ENCODE peak calls at places on chromosomes 6 and 20, in six cellular contexts. O is GM03348, K is foreskin fibroblast, I is H7, S is dermis microvascular lymphatic vessel endothelial cell, T is fibroblast of mammary gland. V is an unnamed sample.

GRCh38 chr6:3315068-3315467 is 56.3 kb downstream of the PSMG4 start:
- DNase-seq in O (no peak), K (no peak), I (no peak), S (no peak), T (no peak), V (no peak)

GRCh38 chr6:30886897-30887255 is 2.6 kb downstream of the DDR1 start:
- DNase-seq in O (no peak), K (no peak), I (no peak), S (no peak), T (no peak), V (peak)

GRCh38 chr20:10572853-10573252 is 100.9 kb downstream of the JAG1 start:
- DNase-seq in O (no peak), K (no peak), I (no peak), S (no peak), T (no peak), V (no peak)

GRCh38 chr6:16244446-16244845 is 6.1 kb downstream of the GMPR start:
- DNase-seq in O (no peak), K (no peak), I (no peak), S (no peak), T (no peak), V (no peak)

GRCh38 chr20:17895641-17896246 is 72.8 kb downstream of the SNX5 start:
- DNase-seq in O (peak), K (peak), I (peak), S (no peak), T (peak), V (no peak)

GRCh38 chr20:47586648-47587306 is 85.1 kb downstream of the NCOA3 start:
- DNase-seq in O (no peak), K (peak), I (peak), S (no peak), T (peak), V (no peak)

GRCh38 chr20:48797850-48798747 is 29.7 kb downstream of the PREX1 start:
- DNase-seq in O (no peak), K (no peak), I (no peak), S (no peak), T (no peak), V (no peak)

GRCh38 chr6:66949191-66949661 is 1242.2 kb upstream of the EYS start:
- DNase-seq in O (no peak), K (no peak), I (no peak), S (no peak), T (no peak), V (no peak)

GRCh38 chr6:42168650-42169049 is 4.5 kb upstream of the GUCA1A start:
- DNase-seq in O (no peak), K (peak), I (no peak), S (no peak), T (no peak), V (no peak)

GRCh38 chr20:47875302-47876025 is 90.2 kb upstream of the SULF2 start:
- DNase-seq in O (no peak), K (no peak), I (no peak), S (no peak), T (no peak), V (no peak)

GRCh38 chr6:108716801-108717791 is 131.1 kb upstream of the ARMC2 start:
- DNase-seq in O (no peak), K (no peak), I (no peak), S (no peak), T (no peak), V (no peak)

GRCh38 chr20:17854307-17854903 is 114.2 kb downstream of the SNX5 start:
- DNase-seq in O (peak), K (peak), I (peak), S (peak), T (peak), V (peak)

GRCh38 chr20:19566226-19566960 is 191.7 kb upstream of the RIN2 start:
- DNase-seq in O (no peak), K (peak), I (no peak), S (no peak), T (peak), V (no peak)

GRCh38 chr6:43517503-43518357 is 841 bp downstream of the POLR1C start:
- DNase-seq in O (no peak), K (no peak), I (peak), S (no peak), T (peak), V (no peak)

GRCh38 chr20:22305391-22305790 is 279.0 kb downstream of the FOXA2 start:
- DNase-seq in O (no peak), K (no peak), I (no peak), S (no peak), T (no peak), V (no peak)